ENCODE peak calls at places on chromosome 7, in five cellular contexts. Q, Y, O, V and T are unnamed samples.

GRCh38 chr7:41029072-41029492 is 673.8 kb downstream of the INHBA start:
- DNase-seq in Q (no peak), Y (no peak), O (no peak), V (no peak), T (peak; percentile 91)

GRCh38 chr7:43856996-43857395 is 12.3 kb downstream of the MRPS24 start:
- DNase-seq in Q (peak; percentile 1), Y (no peak), O (no peak), V (no peak), T (no peak)

GRCh38 chr7:139573871-139574270 is 50.4 kb downstream of the CLEC2L start:
- DNase-seq in Q (no peak), Y (no peak), O (no peak), V (no peak), T (no peak)

GRCh38 chr7:40072268-40072667 is 62.2 kb downstream of the MPLKIP start:
- DNase-seq in Q (no peak), Y (no peak), O (no peak), V (no peak), T (no peak)

GRCh38 chr7:123635551-123636359 is 19.9 kb upstream of the LMOD2 start:
- DNase-seq in Q (no peak), Y (no peak), O (no peak), V (no peak), T (no peak)

GRCh38 chr7:121449304-121449703 is 53.2 kb upstream of the FAM3C start:
- DNase-seq in Q (no peak), Y (peak; percentile 20), O (no peak), V (no peak), T (no peak)

GRCh38 chr7:36639826-36640225 is 84.5 kb downstream of the AOAH start:
- DNase-seq in Q (peak; percentile 87), Y (peak; percentile 27), O (no peak), V (peak; percentile 67), T (no peak)

GRCh38 chr7:74044366-74045350 is 16.7 kb downstream of the ELN start:
- DNase-seq in Q (no peak), Y (no peak), O (no peak), V (no peak), T (no peak)

GRCh38 chr7:120272896-120273475 is at the start of gene KCND2:
- DNase-seq in Q (no peak), Y (no peak), O (peak; percentile 13), V (no peak), T (no peak)

GRCh38 chr7:31776616-31777015 is 89.6 kb downstream of the PPP1R17 start:
- DNase-seq in Q (no peak), Y (no peak), O (no peak), V (no peak), T (no peak)

GRCh38 chr7:29915481-29916215 is 74.0 kb downstream of the SCRN1 start:
- DNase-seq in Q (no peak), Y (peak; percentile 20), O (no peak), V (no peak), T (no peak)

GRCh38 chr7:42792841-42793240 is 119.0 kb downstream of the C7orf25 start:
- DNase-seq in Q (no peak), Y (no peak), O (no peak), V (no peak), T (no peak)

GRCh38 chr7:216360-217300 is 24.3 kb downstream of the FAM20C start:
- DNase-seq in Q (no peak), Y (no peak), O (peak; percentile 53), V (no peak), T (no peak)

GRCh38 chr7:149283321-149283720 is 21.3 kb downstream of the ZNF783 start:
- DNase-seq in Q (no peak), Y (no peak), O (no peak), V (no peak), T (no peak)

GRCh38 chr7:68547794-68548193 is 1050.5 kb upstream of the AUTS2 start:
- DNase-seq in Q (no peak), Y (no peak), O (no peak), V (no peak), T (no peak)

GRCh38 chr7:80790877-80791276 is 128.0 kb downstream of the SEMA3C start:
- DNase-seq in Q (no peak), Y (no peak), O (peak; percentile 23), V (no peak), T (no peak)

GRCh38 chr7:123622660-123623386 is 21.2 kb downstream of the ASB15 start:
- DNase-seq in Q (no peak), Y (peak; percentile 16), O (no peak), V (no peak), T (no peak)

GRCh38 chr7:10939237-10939910 is 34.3 kb upstream of the PHF14 start:
- DNase-seq in Q (no peak), Y (no peak), O (no peak), V (peak; percentile 8), T (no peak)

GRCh38 chr7:133827707-133828580 is 299.2 kb upstream of the LRGUK start:
- DNase-seq in Q (no peak), Y (no peak), O (no peak), V (no peak), T (peak; percentile 56)

GRCh38 chr7:156497776-156498509 is 142.6 kb upstream of the RNF32 start:
- DNase-seq in Q (no peak), Y (no peak), O (no peak), V (no peak), T (no peak)

GRCh38 chr7:137572071-137572784 is 228.7 kb upstream of the PTN start:
- DNase-seq in Q (no peak), Y (no peak), O (no peak), V (no peak), T (no peak)

GRCh38 chr7:17646181-17646956 is 293.9 kb downstream of the SNX13 start:
- DNase-seq in Q (no peak), Y (no peak), O (no peak), V (no peak), T (no peak)

GRCh38 chr7:47428780-47429472 is 153.0 kb downstream of the TNS3 start:
- DNase-seq in Q (no peak), Y (no peak), O (no peak), V (no peak), T (no peak)

GRCh38 chr7:140316165-140316661 is 82.1 kb downstream of the SLC37A3 start:
- DNase-seq in Q (no peak), Y (peak; percentile 86), O (peak; percentile 44), V (no peak), T (peak; percentile 95)

GRCh38 chr7:23396222-23396621 is 74.1 kb downstream of the IGF2BP3 start:
- DNase-seq in Q (no peak), Y (no peak), O (no peak), V (no peak), T (no peak)

GRCh38 chr7:79453266-79453557 is 255 bp downstream of the MAGI2 start:
- DNase-seq in Q (no peak), Y (no peak), O (no peak), V (no peak), T (no peak)

GRCh38 chr7:96968981-96969380 is 36.4 kb upstream of the DLX6 start:
- DNase-seq in Q (no peak), Y (no peak), O (no peak), V (no peak), T (no peak)

GRCh38 chr7:129786825-129787563 is 165.8 kb downstream of the UBE2H start:
- DNase-seq in Q (peak; percentile 55), Y (no peak), O (no peak), V (no peak), T (no peak)

GRCh38 chr7:100942038-100942774 is 7.1 kb upstream of the MUC3A start:
- DNase-seq in Q (no peak), Y (no peak), O (no peak), V (no peak), T (peak; percentile 72)

DNA sequence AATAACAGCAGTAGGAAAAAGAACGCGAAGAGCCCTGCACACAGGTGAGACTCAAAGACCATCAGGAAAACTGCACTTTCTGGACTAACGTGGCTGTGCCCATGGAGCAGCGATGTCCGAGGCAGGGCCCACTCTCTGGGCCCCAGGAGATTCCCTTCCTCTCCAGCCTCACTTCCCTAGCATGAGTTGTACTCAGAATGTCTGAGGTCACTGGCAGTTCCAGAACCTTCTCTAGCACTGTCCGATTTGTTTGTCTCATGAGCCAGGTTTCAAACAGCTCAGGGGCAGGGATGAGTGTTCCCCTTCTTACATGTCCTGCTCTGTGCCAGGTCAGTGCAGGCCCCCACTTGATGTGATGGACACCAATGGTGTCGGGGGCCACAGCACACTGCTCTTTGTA is 484.2 kb downstream of the PTPRN2 start:
- DNase-seq in Q (no peak), Y (no peak), O (no peak), V (no peak), T (no peak)
- H3K27ac ChIP-seq in Q (no peak overlapping the region), Y (no peak overlapping the region), O (no peak overlapping the region), V (no peak overlapping the region), T (no peak overlapping the region)

DNA sequence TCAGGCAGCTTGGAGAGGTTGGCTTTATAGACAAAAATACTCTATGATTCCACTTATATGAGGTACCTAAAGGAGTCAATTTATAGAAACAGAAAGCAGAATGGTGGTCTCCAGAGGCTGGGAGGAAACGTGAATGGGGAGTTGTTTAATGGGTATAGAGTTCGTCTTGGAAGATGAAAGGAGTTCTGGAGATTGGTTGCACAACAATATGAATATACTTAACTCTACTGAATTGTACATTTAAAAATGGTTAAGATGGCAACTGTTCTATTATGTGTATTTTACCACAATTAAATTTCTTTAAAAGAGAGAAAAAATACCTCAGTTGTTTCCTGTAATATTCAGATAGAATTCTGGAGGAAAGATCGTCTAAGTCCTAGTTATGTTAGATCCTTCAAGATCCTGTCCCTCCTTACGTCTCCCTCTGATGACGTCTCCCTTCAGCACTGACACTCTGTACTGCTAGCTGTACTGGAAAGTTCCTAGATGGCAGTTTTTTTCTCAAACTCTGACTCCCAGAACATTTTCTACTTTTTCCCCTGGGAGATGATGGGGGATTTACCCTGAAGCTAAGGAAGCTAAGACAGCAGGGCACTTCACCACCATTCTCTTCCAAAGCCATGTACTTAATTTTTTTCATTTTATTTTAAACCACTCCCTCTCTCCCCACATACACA is 53.2 kb upstream of the CAV2 start:
- DNase-seq in Q (no peak), Y (no peak), O (no peak), V (no peak), T (no peak)
- H3K27ac ChIP-seq in Q (peak overlapping the region; percentile 13), Y (no peak overlapping the region), O (peak overlapping the region; percentile 36), V (no peak overlapping the region), T (no peak overlapping the region)

GRCh38 chr7:130895006-130895750 is 161.2 kb upstream of the KLF14 start:
- DNase-seq in Q (no peak), Y (no peak), O (no peak), V (no peak), T (no peak)

GRCh38 chr7:130899071-130899451 is 165.1 kb upstream of the KLF14 start:
- DNase-seq in Q (no peak), Y (no peak), O (no peak), V (no peak), T (no peak)

GRCh38 chr7:130897515-130898419 is 163.8 kb upstream of the KLF14 start:
- DNase-seq in Q (no peak), Y (no peak), O (no peak), V (no peak), T (no peak)

GRCh38 chr7:130896051-130896881 is 162.3 kb upstream of the KLF14 start:
- DNase-seq in Q (no peak), Y (no peak), O (no peak), V (no peak), T (no peak)

GRCh38 chr7:130896898-130897514 is 163.0 kb upstream of the KLF14 start:
- DNase-seq in Q (peak; percentile 91), Y (peak; percentile 73), O (peak; percentile 67), V (peak; percentile 60), T (no peak)
- H3K27ac ChIP-seq in Q (peak overlapping the region; percentile 57), Y (no peak overlapping the region), O (peak overlapping the region; percentile 84), V (no peak overlapping the region), T (peak overlapping the region; percentile 100)

DNA sequence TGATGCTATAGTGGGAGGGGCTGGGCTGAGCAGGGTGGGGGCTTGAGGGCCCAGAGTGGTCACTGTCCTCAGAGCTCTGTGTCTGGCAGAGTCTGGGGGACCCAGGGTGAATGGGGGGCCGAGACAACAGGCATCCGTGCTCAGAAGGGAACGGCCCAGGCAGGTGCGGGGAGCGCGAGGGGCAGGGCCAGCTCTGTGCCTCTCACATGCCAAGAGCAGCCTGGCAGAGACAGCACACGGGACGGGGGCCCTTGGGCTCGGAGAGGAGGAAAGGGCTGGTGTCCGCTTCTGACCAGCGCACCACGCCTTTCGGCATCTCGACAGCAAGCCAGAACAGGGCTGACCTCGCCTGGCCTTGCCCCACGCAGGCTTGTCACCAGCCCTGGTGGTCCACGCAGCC is 13.4 kb downstream of the AMZ1 start:
- DNase-seq in Q (no peak), Y (no peak), O (no peak), V (no peak), T (no peak)
- H3K27ac ChIP-seq in Q (no peak overlapping the region), Y (no peak overlapping the region), O (no peak overlapping the region), V (no peak overlapping the region), T (no peak overlapping the region)